ENCODE peak calls at places on chromosomes 1 and 21, in six cellular contexts. U is K562, K is H1, W is HepG2, B is HCT116, T is GM12878. C is an unnamed sample.

GRCh38 chr1:28056129-28056925 is 32.1 kb downstream of the EYA3 start:
- DNase-seq in B (no peak), W (no peak), U (no peak), T (peak; percentile 69), K (no peak), C (no peak)

GRCh38 chr1:230868736-230869385 is 540 bp upstream of the C1orf198 start:
- DNase-seq in T (no peak), W (peak; percentile 41), K (peak; percentile 81), B (peak; percentile 24), U (no peak), C (peak; percentile 68)

GRCh38 chr1:10676987-10677386 is 119.5 kb downstream of the CASZ1 start:
- DNase-seq in K (no peak), W (no peak), B (no peak), T (no peak), U (no peak), C (no peak)

GRCh38 chr1:15424146-15424667 is 14.0 kb upstream of the CTRC start:
- DNase-seq in K (no peak), U (peak; percentile 82), W (no peak), T (no peak), B (no peak), C (no peak)

GRCh38 chr1:230280054-230280795 is 145.9 kb downstream of the PGBD5 start:
- DNase-seq in T (no peak), B (no peak), K (no peak), W (no peak), U (no peak), C (no peak)

GRCh38 chr1:28058168-28058567 is 30.2 kb downstream of the EYA3 start:
- DNase-seq in U (no peak), B (no peak), T (no peak), K (no peak), W (no peak), C (no peak)

GRCh38 chr1:164961714-164962113 is 394.8 kb downstream of the LMX1A start:
- DNase-seq in B (no peak), T (no peak), K (no peak), W (no peak), U (no peak), C (no peak)

GRCh38 chr1:202821467-202821866 is 10.7 kb downstream of the PCAT6 start:
- DNase-seq in K (no peak), T (no peak), U (no peak), B (no peak), W (no peak), C (no peak)

GRCh38 chr1:21764615-21765423 is 18.1 kb downstream of the USP48 start:
- DNase-seq in B (no peak), U (no peak), K (no peak), T (no peak), W (no peak), C (peak; percentile 48)

GRCh38 chr1:96358057-96358456 is 363.5 kb upstream of the PTBP2 start:
- DNase-seq in W (no peak), U (no peak), K (no peak), B (no peak), T (no peak), C (no peak)

GRCh38 chr1:236044346-236044745 is 20.5 kb downstream of the NID1 start:
- DNase-seq in U (no peak), T (no peak), K (no peak), B (no peak), W (no peak), C (no peak)

GRCh38 chr1:168085401-168085872 is 51.3 kb downstream of the GPR161 start:
- DNase-seq in T (no peak), B (no peak), K (peak; percentile 41), W (no peak), U (no peak), C (no peak)

GRCh38 chr21:39137248-39138186 is 45.7 kb downstream of the PSMG1 start:
- DNase-seq in U (peak; percentile 32), W (peak; percentile 43), T (no peak), B (no peak), K (peak; percentile 64), C (peak; percentile 66)

GRCh38 chr1:220425852-220426251 is 102.1 kb upstream of the MARK1 start:
- DNase-seq in T (no peak), K (no peak), B (no peak), U (no peak), W (no peak), C (no peak)

GRCh38 chr1:245258271-245258920 is 103.6 kb downstream of the KIF26B start:
- DNase-seq in U (no peak), K (peak; percentile 35), B (no peak), T (no peak), W (peak; percentile 86), C (no peak)

GRCh38 chr21:31370893-31371652 is 27.0 kb upstream of the TIAM1 start:
- DNase-seq in T (no peak), U (no peak), B (no peak), W (no peak), K (no peak), C (no peak)

GRCh38 chr1:22341791-22342605 is 109.7 kb upstream of the ZBTB40 start:
- DNase-seq in W (no peak), K (no peak), U (no peak), T (no peak), B (no peak), C (no peak)

GRCh38 chr21:44345495-44345894 is 6.3 kb upstream of the CFAP410 start:
- DNase-seq in K (no peak), T (no peak), U (no peak), W (no peak), B (no peak), C (no peak)

GRCh38 chr21:34845521-34846213 is 176.9 kb downstream of the CLIC6 start:
- DNase-seq in W (no peak), B (peak; percentile 75), T (peak; percentile 60), K (no peak), U (no peak), C (no peak)

GRCh38 chr1:45769261-45769932 is 18.9 kb upstream of the IPP start:
- DNase-seq in T (no peak), B (no peak), W (no peak), U (peak; percentile 41), K (no peak), C (no peak)

GRCh38 chr1:90671736-90672135 is 45.4 kb downstream of the BARHL2 start:
- DNase-seq in T (no peak), B (no peak), K (no peak), U (no peak), W (no peak), C (no peak)

DNA sequence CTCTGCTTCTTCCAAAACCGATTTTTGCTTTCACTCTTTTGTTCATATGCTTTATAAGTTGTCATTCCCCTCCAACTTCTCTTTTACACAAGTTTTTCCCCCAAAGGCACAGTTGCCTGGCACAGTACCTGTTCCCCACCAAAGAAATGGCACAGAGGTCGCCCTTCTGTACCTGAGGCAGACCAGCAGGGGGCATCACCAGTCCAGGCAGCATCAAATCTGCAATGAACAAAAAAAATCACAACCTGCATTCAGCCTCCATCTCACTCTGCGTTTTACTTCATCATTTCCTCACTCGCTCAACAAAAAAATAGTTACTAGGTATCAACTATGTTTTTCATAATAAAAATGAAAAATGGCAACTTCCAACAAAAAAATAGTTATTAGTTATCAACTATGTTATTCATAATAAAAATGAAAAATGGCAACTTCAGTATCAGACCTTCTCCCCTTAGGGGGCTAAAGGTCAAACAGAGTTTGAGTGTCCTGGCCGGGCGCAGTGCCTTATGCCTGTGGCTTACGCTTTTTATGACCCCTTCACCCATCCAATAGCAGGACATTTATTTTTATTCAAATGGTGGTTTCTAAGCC is 4.1 kb downstream of the EIF2D start:
- DNase-seq in B (peak; percentile 21), W (peak; percentile 30), U (peak; percentile 67), K (peak; percentile 60), T (no peak), C (peak; percentile 43)
- TF ChIP-seq ZNF274 in B (no peak), W (no peak), U (no peak), K (no peak), T (no peak), C (no peak)

GRCh38 chr1:147246910-147247655 is 4.6 kb downstream of the CHD1L start:
- DNase-seq in B (no peak), U (no peak), K (no peak), W (no peak), T (no peak), C (no peak)

GRCh38 chr1:147243228-147243685 is 773 bp downstream of the CHD1L start:
- DNase-seq in K (no peak), W (peak; percentile 24), T (no peak), B (no peak), U (no peak), C (peak; percentile 42)

GRCh38 chr1:147245586-147246021 is 3.1 kb downstream of the CHD1L start:
- DNase-seq in W (no peak), K (no peak), U (peak; percentile 27), B (no peak), T (no peak), C (no peak)

GRCh38 chr1:147246044-147246690 is 3.7 kb downstream of the CHD1L start:
- DNase-seq in U (no peak), W (no peak), T (no peak), K (no peak), B (no peak), C (no peak)

DNA sequence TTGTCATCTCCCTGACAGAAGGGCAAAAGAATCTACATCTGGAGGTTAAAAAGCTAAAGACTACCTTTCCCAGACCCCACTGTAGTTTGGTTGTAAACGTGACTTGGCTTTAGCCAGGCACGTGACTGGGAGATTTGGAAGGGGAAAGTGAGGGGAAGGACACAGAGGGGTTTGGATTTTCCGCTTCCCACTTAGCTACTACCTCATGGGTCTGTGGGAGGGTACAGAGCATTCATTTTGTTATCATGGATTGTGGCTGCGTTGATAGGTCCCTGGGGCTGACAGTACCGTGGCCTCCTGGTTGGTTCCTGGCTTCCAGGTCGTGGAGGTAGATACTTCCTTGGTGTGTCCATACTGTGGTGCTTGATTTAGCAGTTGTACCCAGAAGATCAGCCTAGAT is 2.6 kb downstream of the CHD1L start:
- DNase-seq in B (no peak), T (no peak), U (peak; percentile 55), W (no peak), K (no peak), C (no peak)
- H3K9ac ChIP-seq in B (no peak overlapping the region), T (no peak overlapping the region), U (peak overlapping the region; percentile 67), W (peak overlapping the region; percentile 50), K (no peak overlapping the region), C (no peak overlapping the region)

GRCh38 chr1:89425056-89425455 is 61.2 kb downstream of the GBP6 start:
- DNase-seq in T (no peak), B (no peak), U (no peak), W (no peak), K (no peak), C (no peak)
- TF ChIP-seq ZNF274 in T (no peak), B (no peak), U (no peak), W (no peak), K (no peak), C (no peak)

DNA sequence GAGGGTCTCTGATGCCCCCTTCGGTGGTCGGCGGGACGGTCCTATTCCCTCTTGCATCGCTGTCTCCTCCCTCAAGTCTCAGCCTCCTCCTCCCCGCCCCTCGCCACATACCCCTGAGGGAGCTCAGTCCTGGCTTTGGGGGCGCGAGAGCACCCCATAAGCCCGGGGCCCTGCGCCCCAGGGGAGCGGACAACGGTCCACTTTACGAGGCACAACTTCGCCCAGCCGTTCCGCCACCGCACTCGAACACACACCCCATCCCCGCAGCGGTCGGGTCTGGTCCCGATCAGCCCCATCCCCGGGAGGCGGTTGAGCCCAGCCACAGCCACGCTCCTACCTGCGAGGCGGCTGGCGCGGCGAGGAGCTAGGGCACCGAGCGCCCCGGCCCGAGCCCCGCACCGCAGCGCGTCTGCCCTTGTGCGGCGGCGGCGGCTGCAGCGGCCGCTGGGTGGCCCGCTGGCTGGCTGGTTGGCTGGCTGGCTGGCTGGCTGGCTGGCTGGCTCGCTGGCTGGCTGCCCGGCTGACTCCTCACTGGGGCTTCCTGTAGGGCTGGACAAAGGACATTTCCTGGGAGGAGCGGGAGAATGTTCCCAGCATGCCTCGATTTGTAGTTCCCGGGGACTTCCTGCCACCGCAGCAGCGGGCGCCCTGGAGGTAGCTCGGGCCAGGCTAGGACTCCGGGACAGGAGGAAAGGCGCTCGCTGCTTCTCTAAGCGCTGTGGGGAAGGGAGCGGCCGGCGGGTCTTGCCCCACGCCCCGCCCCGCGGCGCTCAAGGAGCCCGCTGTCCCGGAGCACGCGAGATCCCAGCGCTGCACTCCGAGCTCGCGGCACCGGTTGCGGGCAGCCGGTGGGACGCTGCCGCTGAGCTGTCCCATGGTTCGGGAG is at the start of gene ZNF697:
- DNase-seq in U (peak; percentile 89), B (peak; percentile 89), W (peak; percentile 92), K (peak; percentile 88), T (peak; percentile 51), C (peak; percentile 97)
- H3K9ac ChIP-seq in U (peak within 1 kb of the TSS; percentile 96), B (peak within 1 kb of the TSS; percentile 79), W (peak within 1 kb of the TSS; percentile 79), K (peak within 1 kb of the TSS; percentile 93), T (peak within 1 kb of the TSS; percentile 31), C (peak within 1 kb of the TSS; percentile 97)